ENCODE peak calls at places on chromosomes 6 and 20, in five cellular contexts. W is RCC 7860; A is AG04450; E is effector CD4-positive, alpha-beta T cell; Z is amygdala. P is an unnamed sample.

GRCh38 chr6:57259064-57259463 is 37.0 kb upstream of the RAB23 start:
- DNase-seq in W (no peak), A (no peak), E (no peak), Z (no peak), P (no peak)

GRCh38 chr6:156955494-156956183 is 178.5 kb downstream of the ARID1B start:
- DNase-seq in W (no peak), A (no peak), E (no peak), Z (no peak), P (no peak)

GRCh38 chr6:92292067-92292466 is 1127.3 kb downstream of the EPHA7 start:
- DNase-seq in W (no peak), A (no peak), E (no peak), Z (no peak), P (no peak)

GRCh38 chr6:37042139-37042538 is 36.7 kb downstream of the FGD2 start:
- DNase-seq in W (no peak), A (no peak), E (no peak), Z (no peak), P (no peak)

GRCh38 chr20:2760381-2761305 is 39.8 kb downstream of the CPXM1 start:
- DNase-seq in W (no peak), A (no peak), E (no peak), Z (no peak), P (no peak)

GRCh38 chr6:37244430-37245310 is 12.9 kb upstream of the TBC1D22B start:
- DNase-seq in W (peak), A (peak), E (no peak), Z (no peak), P (no peak)

GRCh38 chr20:37253087-37253486 is 8.5 kb downstream of the GHRH start:
- DNase-seq in W (no peak), A (no peak), E (no peak), Z (no peak), P (no peak)

GRCh38 chr6:126147416-126147815 is 161.1 kb downstream of the TRMT11 start:
- DNase-seq in W (no peak), A (no peak), E (no peak), Z (no peak), P (no peak)

GRCh38 chr20:46240065-46240464 is 68.2 kb downstream of the CDH22 start:
- DNase-seq in W (no peak), A (no peak), E (no peak), Z (no peak), P (no peak)

GRCh38 chr6:134519456-134519855 is 201.5 kb upstream of the SGK1 start:
- DNase-seq in W (no peak), A (no peak), E (peak), Z (no peak), P (no peak)

GRCh38 chr6:127518710-127519468 is at the start of gene MTCL3:
- DNase-seq in W (peak), A (no peak), E (no peak), Z (peak), P (no peak)

GRCh38 chr6:7106752-7107577 is 796 bp upstream of the RREB1 start:
- DNase-seq in W (no peak), A (no peak), E (peak), Z (no peak), P (peak)

GRCh38 chr20:47546184-47547033 is 44.7 kb downstream of the NCOA3 start:
- DNase-seq in W (no peak), A (peak), E (no peak), Z (no peak), P (no peak)

P was measured in CD8-positive, alpha-beta T cell.